ENCODE peak calls at places on chromosomes 12 and 14, in six cellular contexts. M, P, D, G, W and X are unnamed samples.

GRCh38 chr12:4506870-4507269 is 31.8 kb upstream of the RAD51AP1 start:
- DNase-seq in M (no peak), W (no peak), G (no peak), P (no peak), D (no peak), X (no peak)

GRCh38 chr12:81381951-81382350 is 304.1 kb downstream of the ACSS3 start:
- DNase-seq in G (no peak), M (no peak), P (no peak), D (no peak), W (no peak), X (no peak)

GRCh38 chr12:3646561-3647241 is 106.2 kb downstream of the CRACR2A start:
- DNase-seq in P (no peak), G (no peak), M (no peak), W (no peak), D (no peak), X (no peak)

GRCh38 chr14:49853572-49854375 is 1.2 kb upstream of the NEMF start:
- DNase-seq in P (peak; percentile 39), G (peak; percentile 43), M (peak; percentile 51), W (peak; percentile 52), D (peak; percentile 69), X (peak; percentile 35)

GRCh38 chr12:89960607-89961394 is 252.2 kb upstream of the ATP2B1 start:
- DNase-seq in G (no peak), D (no peak), M (no peak), P (no peak), W (no peak), X (no peak)

GRCh38 chr12:70366581-70367267 is 634 bp downstream of the KCNMB4 start:
- DNase-seq in P (no peak), W (peak; percentile 19), G (peak; percentile 19), M (peak; percentile 54), D (peak; percentile 56), X (peak; percentile 71)

GRCh38 chr12:106021516-106021915 is 117.2 kb downstream of the NUAK1 start:
- DNase-seq in P (no peak), M (no peak), D (no peak), W (no peak), G (no peak), X (no peak)

GRCh38 chr14:75147423-75148071 is 20.7 kb upstream of the NEK9 start:
- DNase-seq in G (no peak), D (peak; percentile 78), P (peak; percentile 47), W (peak; percentile 72), M (peak; percentile 89), X (peak; percentile 87)

GRCh38 chr12:48780381-48781025 is 8.4 kb downstream of the ADCY6 start:
- DNase-seq in G (no peak), M (no peak), W (no peak), P (no peak), D (no peak), X (no peak)

GRCh38 chr12:19234991-19235876 is 105.7 kb downstream of the PLEKHA5 start:
- DNase-seq in D (no peak), M (no peak), W (no peak), P (no peak), G (no peak), X (no peak)

GRCh38 chr14:72907327-72907826 is 13.5 kb upstream of the DPF3 start:
- DNase-seq in P (no peak), G (no peak), M (no peak), W (no peak), D (no peak), X (no peak)

GRCh38 chr14:83379371-83379770 is 1845.7 kb upstream of the SEL1L start:
- DNase-seq in G (no peak), P (no peak), M (no peak), D (no peak), W (no peak), X (no peak)

GRCh38 chr12:106868982-106869381 is 86.7 kb upstream of the TMEM263 start:
- DNase-seq in M (no peak), G (no peak), P (no peak), D (no peak), W (no peak), X (no peak)

GRCh38 chr14:94612174-94612573 is at the start of gene SERPINA3:
- DNase-seq in M (no peak), D (no peak), G (no peak), W (no peak), P (no peak), X (no peak)

GRCh38 chr12:84497819-84498218 is 414.8 kb downstream of the SLC6A15 start:
- DNase-seq in M (no peak), D (no peak), W (no peak), P (no peak), G (no peak), X (no peak)

GRCh38 chr12:110073049-110073831 is 24.9 kb upstream of the C12orf76 start:
- DNase-seq in M (peak; percentile 89), P (no peak), D (no peak), G (no peak), W (peak; percentile 83), X (peak; percentile 88)

GRCh38 chr12:9651265-9651729 is 18.2 kb upstream of the CLEC2D start:
- DNase-seq in D (no peak), P (no peak), W (no peak), G (no peak), M (no peak), X (no peak)

GRCh38 chr14:30553311-30553989 is 5.5 kb upstream of the G2E3 start:
- DNase-seq in M (no peak), D (no peak), G (no peak), P (no peak), W (no peak), X (no peak)

GRCh38 chr12:71208053-71208685 is 50.4 kb upstream of the TSPAN8 start:
- DNase-seq in M (no peak), P (no peak), G (no peak), D (no peak), W (no peak), X (no peak)

GRCh38 chr14:68397827-68398226 is 395.0 kb downstream of the ZFP36L1 start:
- DNase-seq in P (no peak), M (no peak), D (no peak), G (no peak), W (no peak), X (no peak)

GRCh38 chr12:92036771-92037453 is 108.7 kb downstream of the BTG1 start:
- DNase-seq in D (no peak), M (no peak), W (no peak), G (no peak), P (peak; percentile 92), X (no peak)

GRCh38 chr12:125772403-125772802 is 707.2 kb downstream of the AACS start:
- DNase-seq in D (no peak), W (no peak), G (no peak), P (no peak), M (no peak), X (no peak)

GRCh38 chr12:57216931-57217871 is 607 bp downstream of the NXPH4 start:
- DNase-seq in G (no peak), M (no peak), D (no peak), P (no peak), W (no peak), X (no peak)

GRCh38 chr14:35335388-35336092 is 43.4 kb downstream of the PSMA6 start:
- DNase-seq in P (no peak), M (no peak), D (peak; percentile 83), W (no peak), G (no peak), X (no peak)

GRCh38 chr12:113452458-113452857 is 19.2 kb downstream of the LHX5 start:
- DNase-seq in P (no peak), M (no peak), W (no peak), G (no peak), D (no peak), X (no peak)

GRCh38 chr12:52761802-52762201 is 15.3 kb downstream of the KRT76 start:
- DNase-seq in G (no peak), P (no peak), M (no peak), W (no peak), D (no peak), X (no peak)

GRCh38 chr14:95341564-95341963 is 21.9 kb upstream of the CLMN start:
- DNase-seq in D (no peak), P (no peak), M (no peak), G (no peak), W (no peak), X (no peak)

GRCh38 chr12:100268835-100269564 is 2.0 kb downstream of the SCYL2 start:
- DNase-seq in D (no peak), P (no peak), G (no peak), W (no peak), M (no peak), X (no peak)

GRCh38 chr12:57055834-57056233 is 5.9 kb upstream of the MYO1A start:
- DNase-seq in G (no peak), M (no peak), D (no peak), P (no peak), W (no peak), X (no peak)

GRCh38 chr14:67721851-67722250 is 20.2 kb downstream of the RDH12 start:
- DNase-seq in W (no peak), P (no peak), G (no peak), D (no peak), M (no peak), X (no peak)